ENCODE peak calls at places on chromosome 16, in six cellular contexts. L is IMR-90, S is H1, C is mesenchymal stem cell, X is H9, O is neuronal stem cell. I is an unnamed sample.

GRCh38 chr16:30183961-30184429 is 593 bp downstream of the CORO1A start:
- DNase-seq in X (no peak), O (no peak), C (no peak), L (no peak), S (no peak), I (no peak)

GRCh38 chr16:10965440-10966039 is 21.2 kb downstream of the CLEC16A start:
- DNase-seq in C (no peak), O (no peak), S (no peak), X (no peak), L (no peak), I (no peak)

GRCh38 chr16:53511084-53511402 is 8.0 kb upstream of the AKTIP start:
- DNase-seq in C (no peak), L (no peak), S (no peak), X (no peak), O (no peak), I (no peak)

GRCh38 chr16:10938844-10939648 is 3.2 kb downstream of the DEXI start:
- DNase-seq in S (no peak), O (no peak), C (no peak), L (no peak), X (no peak), I (no peak)

GRCh38 chr16:2143874-2144485 is 4.4 kb upstream of the RAB26 start:
- DNase-seq in C (no peak), X (peak), L (no peak), O (no peak), S (peak), I (no peak)

GRCh38 chr16:20866792-20867191 is 33.4 kb downstream of the DCUN1D3 start:
- DNase-seq in S (no peak), L (no peak), X (no peak), O (no peak), C (no peak), I (no peak)

GRCh38 chr16:1101573-1102332 is 5.7 kb upstream of the C1QTNF8 start:
- DNase-seq in C (no peak), L (no peak), S (no peak), X (no peak), O (no peak), I (no peak)

GRCh38 chr16:596736-597060 is 6.8 kb downstream of the RAB40C start:
- DNase-seq in X (no peak), S (no peak), C (no peak), O (no peak), L (no peak), I (no peak)

GRCh38 chr16:10485698-10486382 is 94.6 kb downstream of the EMP2 start:
- DNase-seq in X (no peak), O (no peak), S (no peak), L (no peak), C (no peak), I (no peak)

GRCh38 chr16:4982056-4982867 is 24.1 kb downstream of the SEC14L5 start:
- DNase-seq in X (no peak), O (no peak), S (no peak), L (no peak), C (no peak), I (no peak)

GRCh38 chr16:4987250-4987579 is 29.1 kb downstream of the SEC14L5 start:
- DNase-seq in X (no peak), S (no peak), C (no peak), O (no peak), L (no peak), I (no peak)

GRCh38 chr16:4981473-4981872 is 23.3 kb downstream of the SEC14L5 start:
- DNase-seq in L (no peak), S (no peak), O (no peak), C (no peak), X (no peak), I (no peak)

GRCh38 chr16:4987580-4988374 is 29.6 kb downstream of the SEC14L5 start:
- DNase-seq in O (no peak), C (no peak), L (no peak), S (peak), X (peak), I (peak)

DNA sequence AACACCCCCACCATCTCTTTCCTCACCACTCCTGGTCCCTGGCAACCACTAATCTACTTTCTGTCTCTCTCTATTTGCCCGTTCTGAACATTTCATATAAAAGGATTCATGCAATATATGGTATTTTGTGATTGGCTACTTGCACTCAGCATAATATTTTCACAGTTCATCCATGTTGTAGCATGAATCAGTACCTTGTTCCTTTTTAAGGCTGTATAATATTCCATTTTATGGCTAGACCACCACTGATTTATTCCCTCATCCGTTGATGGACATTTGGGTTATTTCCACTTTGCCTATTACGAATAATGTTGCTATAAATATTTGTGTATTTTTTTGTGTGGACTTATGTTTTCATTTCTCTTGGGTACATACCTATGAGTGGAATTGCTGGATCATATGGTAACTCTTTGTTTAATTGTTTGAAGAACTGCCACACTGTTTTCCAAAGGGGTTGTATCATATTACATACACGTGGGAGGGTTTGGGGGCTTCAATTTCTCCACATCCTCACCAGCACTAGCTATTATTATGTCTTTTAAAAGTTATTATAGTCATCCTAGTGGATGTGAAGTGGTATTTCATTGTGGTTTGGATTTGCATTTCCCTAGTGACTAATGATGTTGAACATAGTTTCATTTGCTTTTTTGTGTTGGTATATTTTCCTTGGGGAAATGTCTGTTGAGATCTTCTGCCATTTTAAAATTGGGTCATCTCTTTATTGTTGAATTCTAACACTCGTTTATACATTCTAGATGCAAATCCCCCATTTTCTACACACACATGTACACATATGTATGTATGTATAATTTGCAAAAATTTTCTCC is 26.3 kb downstream of the SEC14L5 start:
- DNase-seq in O (no peak), S (no peak), L (no peak), X (no peak), C (no peak), I (no peak)
- H2BK15ac ChIP-seq in O (no peak), S (no peak), L (no peak), X (no peak), C (no peak), I (no peak)

DNA sequence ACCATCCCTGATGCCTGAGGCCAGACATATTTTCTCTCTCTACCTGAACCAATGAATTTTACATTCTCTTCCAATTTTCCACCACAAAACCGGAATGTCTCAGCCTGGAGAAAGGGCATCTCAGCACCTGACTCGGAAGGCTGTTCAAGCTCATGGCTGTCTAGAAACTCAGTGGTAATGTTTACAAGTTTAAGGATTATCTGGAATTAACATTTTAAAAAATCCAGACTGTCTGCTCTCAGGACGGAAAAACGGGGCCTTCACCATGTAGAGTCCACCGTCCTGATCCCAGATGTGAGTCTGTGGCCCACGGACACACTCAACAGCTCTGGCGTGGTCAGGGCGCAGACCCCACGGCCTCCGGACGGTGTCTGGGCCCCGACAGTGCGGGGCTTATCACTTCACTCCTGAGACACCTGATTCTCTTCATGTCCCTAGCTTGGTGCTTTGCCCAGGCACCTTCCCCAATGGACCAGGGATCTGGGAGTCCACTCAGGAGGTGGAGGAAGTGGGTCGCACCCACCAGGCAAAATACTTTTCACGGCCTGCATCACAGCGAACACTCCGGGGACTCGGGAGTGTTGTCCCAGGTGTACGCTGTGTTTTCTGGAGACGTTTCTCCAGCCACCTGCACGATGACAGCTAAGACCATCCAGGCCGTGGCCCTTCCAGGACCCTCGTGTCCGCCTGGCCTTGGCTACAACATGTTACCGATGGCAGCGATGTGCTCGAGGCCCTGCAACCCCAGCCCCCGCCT is 101.5 kb downstream of the ZNF778 start:
- DNase-seq in L (no peak), C (no peak), S (no peak), O (no peak), X (no peak), I (no peak)
- H2BK15ac ChIP-seq in L (peak), C (no peak), S (no peak), O (no peak), X (no peak), I (no peak)

DNA sequence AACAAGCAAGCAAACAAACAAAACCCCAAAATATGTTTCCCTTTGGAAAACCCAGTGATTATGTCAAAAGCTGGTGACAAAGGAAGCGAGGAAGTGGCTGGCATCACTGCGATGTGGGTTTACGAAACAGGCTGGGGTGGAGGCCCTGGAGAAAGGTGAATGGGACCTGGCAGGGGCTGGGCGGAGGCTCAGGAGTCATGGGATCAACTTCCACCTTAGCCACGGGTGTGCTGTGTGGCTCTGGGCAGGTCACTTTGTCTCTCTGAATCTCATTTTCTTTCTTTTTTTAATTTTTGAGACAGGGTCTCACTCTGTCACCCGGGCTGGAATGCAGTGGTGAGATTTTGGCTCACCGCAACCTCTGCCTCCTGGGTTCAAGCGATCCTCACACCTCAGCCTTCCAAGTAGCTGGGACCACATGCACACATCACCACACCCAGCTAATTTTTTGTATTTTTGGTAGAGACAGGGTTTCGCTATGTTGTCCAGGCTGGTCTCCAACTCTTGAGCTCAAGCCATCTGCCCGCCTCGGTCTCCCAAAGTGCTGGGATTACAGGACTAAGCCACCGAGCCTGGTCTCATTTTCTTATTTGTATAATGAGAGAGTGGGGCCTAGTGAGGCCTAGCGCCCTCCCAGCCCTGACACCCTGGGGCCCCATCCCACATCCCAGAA is 7.2 kb upstream of the CIBAR2 start:
- DNase-seq in L (no peak), O (no peak), X (no peak), C (no peak), S (no peak), I (no peak)
- H2BK15ac ChIP-seq in L (no peak), O (no peak), X (no peak), C (no peak), S (no peak), I (no peak)

GRCh38 chr16:67841816-67842508 is at the start of gene THAP11:
- DNase-seq in O (peak), C (peak), L (peak), S (peak), X (peak), I (peak)
- H2BK15ac ChIP-seq in O (peak), C (peak), L (peak), S (peak), X (no peak), I (no peak)

DNA sequence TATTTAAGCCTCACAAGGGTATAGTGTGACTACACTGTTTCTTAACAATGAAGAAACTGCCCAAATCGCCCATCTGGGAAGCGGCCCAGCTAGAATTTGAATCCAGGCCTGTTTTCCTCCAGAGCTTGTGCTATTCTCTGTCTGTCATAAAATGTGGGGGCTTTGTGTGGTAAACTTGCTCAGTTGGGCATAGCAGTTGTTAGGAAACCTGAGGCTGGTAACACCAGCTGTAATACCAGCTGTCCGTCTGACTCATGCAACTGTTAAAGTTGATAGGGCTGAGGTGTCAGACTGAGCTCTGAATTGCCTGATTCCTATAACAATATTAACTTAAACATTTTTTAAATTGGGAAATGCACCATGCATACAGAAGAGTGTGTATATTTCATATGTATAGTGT is 9.3 kb downstream of the NOD2 start:
- DNase-seq in O (no peak), S (no peak), X (no peak), L (no peak), C (no peak), I (no peak)
- H2BK15ac ChIP-seq in O (no peak), S (no peak), X (no peak), L (no peak), C (no peak), I (no peak)

GRCh38 chr16:17493012-17493411 is 22.3 kb upstream of the XYLT1 start:
- DNase-seq in S (no peak), C (no peak), X (no peak), O (no peak), L (no peak), I (no peak)

GRCh38 chr16:17483266-17483864 is 12.6 kb upstream of the XYLT1 start:
- DNase-seq in S (no peak), O (no peak), L (no peak), C (no peak), X (no peak), I (no peak)

GRCh38 chr16:17491140-17491662 is 20.4 kb upstream of the XYLT1 start:
- DNase-seq in S (no peak), C (no peak), O (no peak), L (no peak), X (no peak), I (no peak)

GRCh38 chr16:17488506-17488905 is 17.7 kb upstream of the XYLT1 start:
- DNase-seq in L (no peak), C (no peak), S (no peak), X (no peak), O (no peak), I (no peak)
- H2BK15ac ChIP-seq in L (no peak), C (no peak), S (no peak), X (no peak), O (no peak), I (no peak)

DNA sequence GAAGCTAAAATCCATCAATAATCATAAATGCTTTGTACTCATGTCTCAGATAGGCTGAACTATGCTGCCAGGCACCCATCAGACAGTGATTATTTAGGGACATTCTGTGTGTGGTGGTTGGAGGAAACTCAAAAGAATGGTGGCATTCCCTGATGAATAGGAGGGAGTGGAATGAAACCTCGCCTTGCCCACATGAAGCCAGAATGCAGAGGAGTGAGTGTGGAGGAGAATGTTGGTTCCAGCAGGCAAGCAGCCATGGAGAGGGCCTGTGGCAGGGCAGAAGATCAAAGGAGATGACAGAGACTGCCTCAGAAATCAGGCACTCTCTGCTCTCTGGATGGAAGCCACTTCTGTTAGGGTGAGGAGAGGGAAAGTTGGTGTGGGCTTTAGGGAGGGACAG is 22.5 kb downstream of the KCTD19 start:
- DNase-seq in O (no peak), X (no peak), S (no peak), L (no peak), C (no peak), I (no peak)
- H2BK15ac ChIP-seq in O (no peak), X (no peak), S (no peak), L (peak), C (no peak), I (no peak)

GRCh38 chr16:3362931-3363330 is 7.2 kb downstream of the OR2C1 start:
- DNase-seq in S (no peak), X (no peak), C (no peak), L (no peak), O (no peak), I (no peak)
- H2BK15ac ChIP-seq in S (no peak), X (no peak), C (no peak), L (no peak), O (no peak), I (no peak)

DNA sequence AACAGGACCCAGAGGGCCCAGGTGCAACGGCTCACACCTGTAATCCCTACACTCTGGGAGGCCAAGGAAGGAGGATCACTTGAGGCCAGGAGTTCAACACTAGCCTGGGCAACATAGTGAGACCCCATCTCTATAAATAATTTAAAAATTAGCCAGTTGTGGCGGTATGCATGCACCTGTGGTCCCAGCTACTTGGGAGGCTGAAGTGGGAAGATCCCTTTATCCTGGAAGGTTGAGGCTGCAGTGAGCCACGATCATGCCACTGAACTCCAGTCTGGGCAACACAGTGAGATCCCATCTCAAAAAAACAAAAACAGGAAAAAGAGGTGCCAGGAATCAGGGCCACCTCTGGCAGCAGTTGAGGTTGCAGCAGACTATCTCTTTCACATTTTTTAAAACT is 85.7 kb upstream of the NUDT7 start:
- DNase-seq in S (no peak), C (no peak), O (no peak), X (no peak), L (no peak), I (no peak)
- H2BK15ac ChIP-seq in S (no peak), C (no peak), O (no peak), X (no peak), L (no peak), I (no peak)